ENCODE peak calls at places on chromosomes 12 and 14, in eight cellular contexts. One of them, this sample, is unnamed.

GRCh38 chr12:116687888-116688287 is 50.0 kb downstream of the SPRING1 start:
- DNase-seq in tibial nerve: no peak
- DNase-seq in heart left ventricle: peak; percentile 54
- DNase-seq in ovary: no peak
- DNase-seq in pancreas: no peak
- DNase-seq in CD4-positive, CD25-positive, alpha-beta regulatory T cell: no peak
- DNase-seq in upper lobe of right lung: no peak
- DNase-seq in spleen: peak; percentile 86
- DNase-seq in this sample: peak; percentile 26

GRCh38 chr14:76096257-76096656 is 55.5 kb upstream of the GPATCH2L start:
- DNase-seq in pancreas: no peak
- DNase-seq in spleen: no peak
- DNase-seq in tibial nerve: no peak
- DNase-seq in CD4-positive, CD25-positive, alpha-beta regulatory T cell: no peak
- DNase-seq in ovary: no peak
- DNase-seq in upper lobe of right lung: no peak
- DNase-seq in heart left ventricle: no peak
- DNase-seq in this sample: no peak

GRCh38 chr14:22194669-22195068 is 394.4 kb downstream of the DAD1 start:
- DNase-seq in tibial nerve: no peak
- DNase-seq in CD4-positive, CD25-positive, alpha-beta regulatory T cell: no peak
- DNase-seq in ovary: no peak
- DNase-seq in pancreas: no peak
- DNase-seq in spleen: no peak
- DNase-seq in heart left ventricle: no peak
- DNase-seq in upper lobe of right lung: no peak
- DNase-seq in this sample: no peak

GRCh38 chr12:118850244-118850825 is 131.0 kb upstream of the SRRM4 start:
- DNase-seq in spleen: no peak
- DNase-seq in upper lobe of right lung: no peak
- DNase-seq in ovary: no peak
- DNase-seq in pancreas: no peak
- DNase-seq in heart left ventricle: no peak
- DNase-seq in tibial nerve: no peak
- DNase-seq in CD4-positive, CD25-positive, alpha-beta regulatory T cell: no peak
- DNase-seq in this sample: no peak

GRCh38 chr14:105737504-105738246 is 211.3 kb downstream of the TMEM121 start:
- DNase-seq in heart left ventricle: no peak
- DNase-seq in spleen: peak; percentile 59
- DNase-seq in CD4-positive, CD25-positive, alpha-beta regulatory T cell: no peak
- DNase-seq in ovary: no peak
- DNase-seq in tibial nerve: no peak
- DNase-seq in upper lobe of right lung: no peak
- DNase-seq in pancreas: no peak
- DNase-seq in this sample: peak; percentile 31

GRCh38 chr12:750356-751191 is 1.8 kb upstream of the WNK1 start:
- DNase-seq in heart left ventricle: no peak
- DNase-seq in ovary: no peak
- DNase-seq in spleen: no peak
- DNase-seq in pancreas: no peak
- DNase-seq in CD4-positive, CD25-positive, alpha-beta regulatory T cell: no peak
- DNase-seq in tibial nerve: no peak
- DNase-seq in upper lobe of right lung: no peak
- DNase-seq in this sample: no peak

GRCh38 chr12:7645395-7646177 is 20.1 kb downstream of the APOBEC1 start:
- DNase-seq in heart left ventricle: no peak
- DNase-seq in pancreas: no peak
- DNase-seq in spleen: no peak
- DNase-seq in upper lobe of right lung: no peak
- DNase-seq in CD4-positive, CD25-positive, alpha-beta regulatory T cell: no peak
- DNase-seq in tibial nerve: no peak
- DNase-seq in ovary: no peak
- DNase-seq in this sample: no peak

GRCh38 chr12:66279127-66279712 is 23.1 kb upstream of the HELB start:
- DNase-seq in tibial nerve: no peak
- DNase-seq in heart left ventricle: no peak
- DNase-seq in ovary: no peak
- DNase-seq in CD4-positive, CD25-positive, alpha-beta regulatory T cell: peak; percentile 20
- DNase-seq in spleen: no peak
- DNase-seq in upper lobe of right lung: no peak
- DNase-seq in pancreas: no peak
- DNase-seq in this sample: no peak

GRCh38 chr12:4265280-4265679 is 8.3 kb upstream of the CCND2 start:
- DNase-seq in heart left ventricle: no peak
- DNase-seq in upper lobe of right lung: no peak
- DNase-seq in pancreas: no peak
- DNase-seq in CD4-positive, CD25-positive, alpha-beta regulatory T cell: no peak
- DNase-seq in spleen: no peak
- DNase-seq in ovary: no peak
- DNase-seq in tibial nerve: no peak
- DNase-seq in this sample: no peak

GRCh38 chr12:3160081-3160480 is 82.9 kb downstream of the TSPAN9 start:
- DNase-seq in ovary: no peak
- DNase-seq in CD4-positive, CD25-positive, alpha-beta regulatory T cell: no peak
- DNase-seq in heart left ventricle: no peak
- DNase-seq in tibial nerve: no peak
- DNase-seq in spleen: no peak
- DNase-seq in pancreas: no peak
- DNase-seq in upper lobe of right lung: no peak
- DNase-seq in this sample: no peak

GRCh38 chr14:72129283-72129682 is 197.1 kb downstream of the RGS6 start:
- DNase-seq in CD4-positive, CD25-positive, alpha-beta regulatory T cell: no peak
- DNase-seq in pancreas: peak; percentile 75
- DNase-seq in spleen: no peak
- DNase-seq in ovary: no peak
- DNase-seq in tibial nerve: no peak
- DNase-seq in heart left ventricle: no peak
- DNase-seq in upper lobe of right lung: no peak
- DNase-seq in this sample: no peak

GRCh38 chr14:50085570-50086315 is 30.6 kb downstream of the VCPKMT start:
- DNase-seq in CD4-positive, CD25-positive, alpha-beta regulatory T cell: no peak
- DNase-seq in pancreas: no peak
- DNase-seq in ovary: no peak
- DNase-seq in spleen: no peak
- DNase-seq in heart left ventricle: no peak
- DNase-seq in upper lobe of right lung: no peak
- DNase-seq in tibial nerve: no peak
- DNase-seq in this sample: no peak

GRCh38 chr12:113104953-113105510 is 30.5 kb downstream of the RASAL1 start:
- DNase-seq in ovary: no peak
- DNase-seq in tibial nerve: no peak
- DNase-seq in CD4-positive, CD25-positive, alpha-beta regulatory T cell: no peak
- DNase-seq in pancreas: no peak
- DNase-seq in upper lobe of right lung: no peak
- DNase-seq in spleen: no peak
- DNase-seq in heart left ventricle: no peak
- DNase-seq in this sample: no peak

GRCh38 chr12:111437816-111438454 is 32.2 kb downstream of the SH2B3 start:
- DNase-seq in CD4-positive, CD25-positive, alpha-beta regulatory T cell: no peak
- DNase-seq in upper lobe of right lung: no peak
- DNase-seq in pancreas: no peak
- DNase-seq in heart left ventricle: peak; percentile 66
- DNase-seq in spleen: peak; percentile 82
- DNase-seq in tibial nerve: no peak
- DNase-seq in ovary: no peak
- DNase-seq in this sample: no peak

GRCh38 chr12:132305991-132306884 is 23.2 kb downstream of the GALNT9 start:
- DNase-seq in pancreas: no peak
- DNase-seq in ovary: no peak
- DNase-seq in upper lobe of right lung: no peak
- DNase-seq in spleen: peak; percentile 51
- DNase-seq in heart left ventricle: no peak
- DNase-seq in tibial nerve: no peak
- DNase-seq in CD4-positive, CD25-positive, alpha-beta regulatory T cell: no peak
- DNase-seq in this sample: peak; percentile 45

GRCh38 chr12:92844147-92844763 is 84.8 kb downstream of the EEA1 start:
- DNase-seq in heart left ventricle: no peak
- DNase-seq in ovary: no peak
- DNase-seq in upper lobe of right lung: no peak
- DNase-seq in pancreas: no peak
- DNase-seq in spleen: no peak
- DNase-seq in tibial nerve: no peak
- DNase-seq in CD4-positive, CD25-positive, alpha-beta regulatory T cell: no peak
- DNase-seq in this sample: no peak

GRCh38 chr14:49861581-49861922 is 9.0 kb upstream of the NEMF start:
- DNase-seq in CD4-positive, CD25-positive, alpha-beta regulatory T cell: peak; percentile 37
- DNase-seq in upper lobe of right lung: peak; percentile 74
- DNase-seq in heart left ventricle: peak; percentile 72
- DNase-seq in ovary: peak; percentile 75
- DNase-seq in pancreas: peak; percentile 26
- DNase-seq in tibial nerve: peak; percentile 37
- DNase-seq in spleen: peak; percentile 87
- DNase-seq in this sample: peak; percentile 73

GRCh38 chr14:22542360-22542759 is 46.7 kb downstream of the DAD1 start:
- DNase-seq in CD4-positive, CD25-positive, alpha-beta regulatory T cell: no peak
- DNase-seq in ovary: no peak
- DNase-seq in upper lobe of right lung: no peak
- DNase-seq in pancreas: no peak
- DNase-seq in tibial nerve: no peak
- DNase-seq in spleen: no peak
- DNase-seq in heart left ventricle: no peak
- DNase-seq in this sample: no peak

GRCh38 chr12:31323466-31324115 is 2.4 kb downstream of the SINHCAF start:
- DNase-seq in tibial nerve: no peak
- DNase-seq in ovary: peak; percentile 58
- DNase-seq in pancreas: no peak
- DNase-seq in upper lobe of right lung: peak; percentile 80
- DNase-seq in CD4-positive, CD25-positive, alpha-beta regulatory T cell: peak; percentile 44
- DNase-seq in heart left ventricle: peak; percentile 47
- DNase-seq in spleen: peak; percentile 92
- DNase-seq in this sample: peak; percentile 64

GRCh38 chr14:69619007-69619406 is 7.6 kb downstream of the SUSD6 start:
- DNase-seq in ovary: peak; percentile 53
- DNase-seq in heart left ventricle: no peak
- DNase-seq in tibial nerve: no peak
- DNase-seq in CD4-positive, CD25-positive, alpha-beta regulatory T cell: no peak
- DNase-seq in spleen: no peak
- DNase-seq in upper lobe of right lung: no peak
- DNase-seq in pancreas: no peak
- DNase-seq in this sample: no peak
- H3K4me3 ChIP-seq in ovary: no peak overlapping the region
- H3K4me3 ChIP-seq in heart left ventricle: no peak overlapping the region
- H3K4me3 ChIP-seq in tibial nerve: no peak overlapping the region
- H3K4me3 ChIP-seq in CD4-positive, CD25-positive, alpha-beta regulatory T cell: peak overlapping the region; percentile 98
- H3K4me3 ChIP-seq in spleen: no peak overlapping the region
- H3K4me3 ChIP-seq in upper lobe of right lung: no peak overlapping the region
- H3K4me3 ChIP-seq in pancreas: no peak overlapping the region
- H3K4me3 ChIP-seq in this sample: no peak overlapping the region

GRCh38 chr12:109566424-109566823 is 6.9 kb downstream of the MMAB start:
- DNase-seq in heart left ventricle: no peak
- DNase-seq in CD4-positive, CD25-positive, alpha-beta regulatory T cell: no peak
- DNase-seq in pancreas: no peak
- DNase-seq in tibial nerve: no peak
- DNase-seq in ovary: no peak
- DNase-seq in spleen: no peak
- DNase-seq in upper lobe of right lung: no peak
- DNase-seq in this sample: no peak
- H3K36me3 ChIP-seq in heart left ventricle: peaks cover 65% of the 10 kb centered on the region
- H3K36me3 ChIP-seq in CD4-positive, CD25-positive, alpha-beta regulatory T cell: peaks cover 19% of the 10 kb centered on the region
- H3K36me3 ChIP-seq in pancreas: peaks cover 23% of the 10 kb centered on the region
- H3K36me3 ChIP-seq in tibial nerve: no peaks in the 10 kb centered on the region
- H3K36me3 ChIP-seq in ovary: no peaks in the 10 kb centered on the region
- H3K36me3 ChIP-seq in spleen: peaks cover 69% of the 10 kb centered on the region
- H3K36me3 ChIP-seq in upper lobe of right lung: peaks cover 57% of the 10 kb centered on the region
- H3K36me3 ChIP-seq in this sample: no peaks in the 10 kb centered on the region

GRCh38 chr12:21972055-21972454 is 30.8 kb upstream of the ABCC9 start:
- DNase-seq in CD4-positive, CD25-positive, alpha-beta regulatory T cell: no peak
- DNase-seq in heart left ventricle: no peak
- DNase-seq in spleen: no peak
- DNase-seq in pancreas: no peak
- DNase-seq in upper lobe of right lung: no peak
- DNase-seq in ovary: no peak
- DNase-seq in tibial nerve: no peak
- DNase-seq in this sample: no peak

GRCh38 chr12:21971344-21971743 is 30.1 kb upstream of the ABCC9 start:
- DNase-seq in upper lobe of right lung: no peak
- DNase-seq in ovary: no peak
- DNase-seq in tibial nerve: no peak
- DNase-seq in CD4-positive, CD25-positive, alpha-beta regulatory T cell: no peak
- DNase-seq in spleen: no peak
- DNase-seq in pancreas: no peak
- DNase-seq in heart left ventricle: no peak
- DNase-seq in this sample: no peak

GRCh38 chr12:21980544-21980943 is 39.3 kb upstream of the ABCC9 start:
- DNase-seq in upper lobe of right lung: no peak
- DNase-seq in tibial nerve: no peak
- DNase-seq in CD4-positive, CD25-positive, alpha-beta regulatory T cell: no peak
- DNase-seq in heart left ventricle: no peak
- DNase-seq in pancreas: no peak
- DNase-seq in ovary: no peak
- DNase-seq in spleen: no peak
- DNase-seq in this sample: no peak

GRCh38 chr12:21975293-21975692 is 34.1 kb upstream of the ABCC9 start:
- DNase-seq in CD4-positive, CD25-positive, alpha-beta regulatory T cell: no peak
- DNase-seq in tibial nerve: no peak
- DNase-seq in pancreas: no peak
- DNase-seq in upper lobe of right lung: no peak
- DNase-seq in spleen: no peak
- DNase-seq in ovary: no peak
- DNase-seq in heart left ventricle: no peak
- DNase-seq in this sample: no peak
- H3K4me3 ChIP-seq in CD4-positive, CD25-positive, alpha-beta regulatory T cell: no peak overlapping the region
- H3K4me3 ChIP-seq in tibial nerve: no peak overlapping the region
- H3K4me3 ChIP-seq in pancreas: no peak overlapping the region
- H3K4me3 ChIP-seq in upper lobe of right lung: no peak overlapping the region
- H3K4me3 ChIP-seq in spleen: no peak overlapping the region
- H3K4me3 ChIP-seq in ovary: no peak overlapping the region
- H3K4me3 ChIP-seq in heart left ventricle: no peak overlapping the region
- H3K4me3 ChIP-seq in this sample: no peak overlapping the region

DNA sequence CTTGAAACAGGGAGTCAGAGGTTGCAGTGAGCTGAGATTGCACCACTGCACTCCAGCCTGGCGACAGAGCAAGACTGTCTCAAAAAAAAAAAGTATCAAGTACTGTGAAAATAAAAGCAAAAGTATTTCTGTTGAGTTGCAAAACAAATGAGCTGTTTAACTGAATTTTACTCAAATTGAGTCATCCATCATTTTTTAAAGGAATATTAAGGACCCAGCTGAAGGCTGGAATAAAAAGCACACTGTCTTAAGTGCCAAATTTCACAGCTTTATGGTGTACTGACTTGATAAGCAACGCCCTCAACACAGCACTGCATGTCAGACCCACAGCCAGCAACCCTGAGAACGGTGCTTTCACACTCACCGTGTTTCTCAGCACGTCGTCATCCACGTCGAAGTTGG is 57.9 kb downstream of the AMN start:
- DNase-seq in heart left ventricle: no peak
- DNase-seq in tibial nerve: no peak
- DNase-seq in ovary: no peak
- DNase-seq in pancreas: no peak
- DNase-seq in CD4-positive, CD25-positive, alpha-beta regulatory T cell: no peak
- DNase-seq in upper lobe of right lung: no peak
- DNase-seq in spleen: peak; percentile 39
- DNase-seq in this sample: no peak
- H3K36me3 ChIP-seq in heart left ventricle: peaks cover 97% of the 10 kb centered on the region
- H3K36me3 ChIP-seq in tibial nerve: no peaks in the 10 kb centered on the region
- H3K36me3 ChIP-seq in ovary: no peaks in the 10 kb centered on the region
- H3K36me3 ChIP-seq in pancreas: peaks cover 39% of the 10 kb centered on the region
- H3K36me3 ChIP-seq in CD4-positive, CD25-positive, alpha-beta regulatory T cell: no peaks in the 10 kb centered on the region
- H3K36me3 ChIP-seq in upper lobe of right lung: peaks cover 95% of the 10 kb centered on the region
- H3K36me3 ChIP-seq in spleen: peaks cover 61% of the 10 kb centered on the region
- H3K36me3 ChIP-seq in this sample: peaks cover 9% of the 10 kb centered on the region

GRCh38 chr12:40226652-40227051 is 1.9 kb downstream of the LRRK2 start:
- DNase-seq in upper lobe of right lung: no peak
- DNase-seq in pancreas: peak; percentile 48
- DNase-seq in ovary: peak; percentile 69
- DNase-seq in spleen: no peak
- DNase-seq in tibial nerve: peak; percentile 39
- DNase-seq in CD4-positive, CD25-positive, alpha-beta regulatory T cell: no peak
- DNase-seq in heart left ventricle: peak; percentile 35
- DNase-seq in this sample: no peak
- H3K4me3 ChIP-seq in upper lobe of right lung: peak overlapping the region; percentile 63
- H3K4me3 ChIP-seq in pancreas: peak overlapping the region; percentile 68
- H3K4me3 ChIP-seq in ovary: peak overlapping the region; percentile 87
- H3K4me3 ChIP-seq in spleen: no peak overlapping the region
- H3K4me3 ChIP-seq in tibial nerve: peak overlapping the region; percentile 79
- H3K4me3 ChIP-seq in CD4-positive, CD25-positive, alpha-beta regulatory T cell: no peak overlapping the region
- H3K4me3 ChIP-seq in heart left ventricle: peak overlapping the region; percentile 80
- H3K4me3 ChIP-seq in this sample: no peak overlapping the region

This sample was measured in mucosa of descending colon.